ENCODE peak calls at places on chromosomes 3 and 15, in five cellular contexts. X is neuronal stem cell, T is NCI-H1105 treated with DMSO at 0.1 percent for 48 hours, F is foreskin fibroblast, G is GM13977. L is an unnamed sample.

GRCh38 chr3:146470424-146470990 is 1.1 kb upstream of the PLSCR2 start:
- DNase-seq in T (no peak), G (no peak), X (no peak), F (no peak), L (no peak)

GRCh38 chr3:182682263-182683229 is 110.8 kb upstream of the ATP11B start:
- DNase-seq in G (peak; percentile 88), T (peak; percentile 66), F (peak; percentile 64), X (peak; percentile 69), L (no peak)

GRCh38 chr3:34212175-34212574 is 413.7 kb downstream of the PDCD6IP start:
- DNase-seq in F (peak; percentile 17), X (no peak), G (no peak), T (no peak), L (no peak)

GRCh38 chr3:137987723-137988122 is 22.2 kb upstream of the CLDN18 start:
- DNase-seq in T (no peak), G (no peak), X (no peak), F (no peak), L (no peak)

GRCh38 chr3:41237907-41238306 is 38.6 kb downstream of the CTNNB1 start:
- DNase-seq in F (no peak), T (no peak), X (no peak), G (no peak), L (no peak)

GRCh38 chr3:169596126-169596525 is 67.4 kb downstream of the MECOM start:
- DNase-seq in F (no peak), G (no peak), T (no peak), X (no peak), L (no peak)

GRCh38 chr15:67242665-67243064 is 11.8 kb downstream of the AAGAB start:
- DNase-seq in F (peak; percentile 67), T (no peak), G (no peak), X (no peak), L (no peak)

GRCh38 chr15:67176195-67176971 is 78.1 kb downstream of the AAGAB start:
- DNase-seq in F (no peak), G (no peak), X (no peak), T (peak; percentile 95), L (peak; percentile 62)

GRCh38 chr15:78193731-78194567 is 40.4 kb downstream of the ACSBG1 start:
- DNase-seq in G (no peak), F (no peak), X (no peak), T (no peak), L (no peak)

GRCh38 chr3:30904986-30905385 is 10.5 kb upstream of the GADL1 start:
- DNase-seq in F (no peak), X (no peak), G (no peak), T (no peak), L (no peak)

GRCh38 chr3:157088506-157089454 is 71.2 kb downstream of the CCNL1 start:
- DNase-seq in G (peak; percentile 93), X (peak; percentile 94), T (no peak), F (peak; percentile 98), L (peak; percentile 95)

GRCh38 chr3:58383904-58384303 is 49.7 kb downstream of the PDHB start:
- DNase-seq in X (no peak), G (no peak), T (no peak), F (peak; percentile 97), L (peak; percentile 29)

GRCh38 chr3:45199837-45200648 is 26.0 kb downstream of the TMEM158 start:
- DNase-seq in X (no peak), F (peak; percentile 82), T (no peak), G (no peak), L (no peak)

GRCh38 chr3:119175869-119176756 is 2.7 kb downstream of the UPK1B start:
- DNase-seq in G (no peak), X (no peak), F (peak; percentile 33), T (no peak), L (no peak)

GRCh38 chr3:168864107-168865021 is 768.6 kb upstream of the GOLIM4 start:
- DNase-seq in G (no peak), X (no peak), F (no peak), T (no peak), L (no peak)

GRCh38 chr15:61659571-61660190 is 400.6 kb downstream of the VPS13C start:
- DNase-seq in G (no peak), T (no peak), F (peak; percentile 76), X (no peak), L (no peak)

GRCh38 chr3:48428863-48429415 is 947 bp downstream of the PLXNB1 start:
- DNase-seq in F (peak; percentile 63), X (no peak), G (no peak), T (no peak), L (no peak)

GRCh38 chr3:159458010-159458409 is 530.6 kb upstream of the IL12A start:
- DNase-seq in F (peak; percentile 94), T (no peak), X (no peak), G (no peak), L (no peak)

GRCh38 chr3:99774467-99774866 is 43.2 kb upstream of the CMSS1 start:
- DNase-seq in F (peak; percentile 82), G (peak; percentile 16), X (no peak), T (no peak), L (no peak)

GRCh38 chr15:39787479-39787878 is 4.8 kb upstream of the FSIP1 start:
- DNase-seq in F (no peak), X (no peak), T (no peak), G (no peak), L (no peak)

GRCh38 chr15:40232625-40233070 is 6.2 kb upstream of the PAK6 start:
- DNase-seq in G (no peak), T (no peak), X (no peak), F (peak; percentile 50), L (no peak)

GRCh38 chr3:122572940-122573412 is 4.5 kb upstream of the PARP15 start:
- DNase-seq in X (no peak), T (no peak), G (no peak), F (peak; percentile 84), L (peak; percentile 40)

GRCh38 chr3:24607281-24607680 is 112.6 kb upstream of the THRB start:
- DNase-seq in X (no peak), T (no peak), G (no peak), F (no peak), L (no peak)

GRCh38 chr3:257826-258225 is 61.3 kb downstream of the CHL1 start:
- DNase-seq in T (no peak), X (no peak), G (no peak), F (no peak), L (no peak)

GRCh38 chr3:23425410-23425809 is 222.3 kb downstream of the UBE2E2 start:
- DNase-seq in G (no peak), F (no peak), X (no peak), T (no peak), L (no peak)

GRCh38 chr15:63848881-63849551 is 15.3 kb upstream of the HERC1 start:
- DNase-seq in X (no peak), G (no peak), T (no peak), F (no peak), L (no peak)

GRCh38 chr3:184003187-184003967 is 14.3 kb downstream of the ABCC5 start:
- DNase-seq in X (no peak), G (no peak), T (no peak), F (peak; percentile 64), L (no peak)

GRCh38 chr3:9397911-9398714 is 698 bp downstream of the SETD5 start:
- DNase-seq in F (peak; percentile 52), X (peak; percentile 38), G (peak; percentile 29), T (peak; percentile 4), L (peak; percentile 52)

GRCh38 chr3:29868702-29869101 is 587.8 kb downstream of the RBMS3 start:
- DNase-seq in F (no peak), G (no peak), X (no peak), T (no peak), L (no peak)

GRCh38 chr15:84929795-84930371 is 45.4 kb downstream of the SLC28A1 start:
- DNase-seq in T (no peak), X (no peak), F (peak; percentile 39), G (no peak), L (no peak)

GRCh38 chr3:112623717-112624116 is 17.2 kb downstream of the CCDC80 start:
- DNase-seq in T (no peak), F (no peak), G (no peak), X (no peak), L (no peak)

GRCh38 chr3:57298041-57298440 is 5.6 kb upstream of the ASB14 start:
- DNase-seq in F (peak; percentile 74), G (no peak), X (no peak), T (no peak), L (no peak)

GRCh38 chr3:41259449-41260062 is 60.3 kb downstream of the CTNNB1 start:
- DNase-seq in X (no peak), F (peak; percentile 72), G (no peak), T (no peak), L (no peak)

GRCh38 chr15:62986948-62987347 is 55.6 kb upstream of the TPM1 start:
- DNase-seq in T (no peak), F (no peak), G (no peak), X (no peak), L (no peak)

L was measured in lung.